ENCODE peak calls at places on chromosomes 2 and 18, in ten cellular contexts. G is tibial artery; L is HepG2; U is A549; E is stimulated activated CD4-positive, alpha-beta T cell treated with anti-CD3 and anti-CD28 coated beads, Interleukin-12 subunit alpha, Interleukin-12 subunit beta, amount 100 ng/mL, for 4 hours; Q is HL-60; A is substantia nigra; T is T47D; S is adrenal gland; I is T-helper 2 cell treated with Interferon-gamma antibody and Interleukin-4, amounts not matched to agents 5 μg/mL and 100 μg/mL, for 36 hours. N is an unnamed sample.

GRCh38 chr2:96939415-96939814 is 47.0 kb downstream of the FAM178B start:
- DNase-seq in G (no peak), L (no peak), U (no peak), E (no peak), Q (no peak), A (no peak), T (no peak), S (no peak), I (no peak), N (no peak)

GRCh38 chr18:63994783-63995399 is 25.0 kb downstream of the SERPINB8 start:
- DNase-seq in G (no peak), L (peak; percentile 16), U (peak; percentile 18), E (peak; percentile 24), Q (peak; percentile 75), A (no peak), T (peak; percentile 22), S (no peak), I (no peak), N (peak; percentile 59)

GRCh38 chr2:60105868-60106267 is 447.6 kb downstream of the BCL11A start:
- DNase-seq in G (no peak), L (no peak), U (no peak), E (no peak), Q (no peak), A (no peak), T (no peak), S (no peak), I (no peak), N (peak; percentile 91)

GRCh38 chr2:37026050-37026449 is 58.1 kb downstream of the HEATR5B start:
- DNase-seq in G (no peak), L (peak; percentile 34), U (no peak), E (no peak), Q (no peak), A (no peak), T (no peak), S (no peak), I (no peak), N (no peak)

GRCh38 chr2:112048887-112049286 is 6.2 kb upstream of the TMEM87B start:
- DNase-seq in G (no peak), L (peak; percentile 71), U (peak; percentile 38), E (no peak), Q (peak; percentile 44), A (no peak), T (no peak), S (peak; percentile 54), I (no peak), N (peak; percentile 34)

GRCh38 chr2:45180784-45181183 is 171.5 kb upstream of the SIX2 start:
- DNase-seq in G (no peak), L (no peak), U (no peak), E (no peak), Q (no peak), A (no peak), T (no peak), S (no peak), I (no peak), N (no peak)

GRCh38 chr2:56540901-56541300 is 357.1 kb downstream of the CCDC85A start:
- DNase-seq in G (no peak), L (no peak), U (no peak), E (no peak), Q (no peak), A (no peak), T (no peak), S (no peak), I (no peak), N (no peak)

GRCh38 chr2:152421521-152422367 is 86.8 kb downstream of the FMNL2 start:
- DNase-seq in G (no peak), L (peak; percentile 89), U (peak; percentile 72), E (no peak), Q (peak; percentile 75), A (no peak), T (no peak), S (peak; percentile 68), I (peak; percentile 42), N (no peak)

GRCh38 chr2:69693472-69694450 is 48.2 kb upstream of the ANXA4 start:
- DNase-seq in G (no peak), L (no peak), U (no peak), E (no peak), Q (peak; percentile 89), A (no peak), T (no peak), S (no peak), I (peak; percentile 23), N (peak; percentile 87)

GRCh38 chr18:80147418-80148315 is 38.6 kb downstream of the ADNP2 start:
- DNase-seq in G (peak; percentile 89), L (peak; percentile 77), U (peak; percentile 23), E (peak; percentile 64), Q (peak; percentile 92), A (peak; percentile 84), T (no peak), S (peak; percentile 90), I (peak; percentile 63), N (peak; percentile 73)

GRCh38 chr2:238285653-238286082 is 2.7 kb downstream of the PER2 start:
- DNase-seq in G (peak; percentile 95), L (peak; percentile 99), U (peak; percentile 82), E (no peak), Q (peak; percentile 47), A (no peak), T (peak; percentile 46), S (no peak), I (no peak), N (no peak)

GRCh38 chr2:98869272-98869641 is 66.8 kb downstream of the CRACDL start:
- DNase-seq in G (no peak), L (peak; percentile 20), U (no peak), E (no peak), Q (no peak), A (no peak), T (peak; percentile 55), S (no peak), I (no peak), N (no peak)

GRCh38 chr2:65351234-65351947 is 81.0 kb downstream of the SPRED2 start:
- DNase-seq in G (peak; percentile 70), L (no peak), U (no peak), E (no peak), Q (no peak), A (no peak), T (no peak), S (no peak), I (no peak), N (no peak)